ENCODE peak calls at places on chromosomes 11 and 22, in five cellular contexts. I, P, G, S and H are unnamed samples.

GRCh38 chr22:36610056-36610455 is 81.1 kb upstream of the EIF3D start:
- DNase-seq in I (no peak), P (no peak), G (no peak), S (no peak), H (no peak)

GRCh38 chr11:104658177-104658576 is 240.1 kb downstream of the CASP12 start:
- DNase-seq in I (no peak), P (no peak), G (no peak), S (no peak), H (no peak)

GRCh38 chr11:47616726-47617416 is 22.7 kb upstream of the C1QTNF4 start:
- DNase-seq in I (no peak), P (peak; percentile 69), G (peak; percentile 89), S (peak; percentile 90), H (peak; percentile 61)

GRCh38 chr11:62611705-62612365 is 740 bp downstream of the EML3 start:
- DNase-seq in I (peak; percentile 75), P (no peak), G (peak; percentile 90), S (peak; percentile 79), H (no peak)

GRCh38 chr22:30005213-30005857 is 74.9 kb upstream of the HORMAD2 start:
- DNase-seq in I (peak; percentile 26), P (no peak), G (peak; percentile 81), S (peak; percentile 80), H (no peak)

GRCh38 chr11:76185511-76185910 is 20.8 kb downstream of the WNT11 start:
- DNase-seq in I (no peak), P (no peak), G (no peak), S (no peak), H (no peak)

GRCh38 chr11:63598556-63598955 is 15.7 kb downstream of the PLAAT3 start:
- DNase-seq in I (no peak), P (no peak), G (no peak), S (no peak), H (no peak)

GRCh38 chr22:44485494-44485893 is 12.5 kb downstream of the RTL6 start:
- DNase-seq in I (no peak), P (no peak), G (no peak), S (no peak), H (no peak)

GRCh38 chr11:65444314-65445051 is 21.9 kb downstream of the NEAT1 start:
- DNase-seq in I (peak; percentile 37), P (no peak), G (peak; percentile 65), S (no peak), H (no peak)

GRCh38 chr11:2399488-2400068 is 972 bp upstream of the TSSC4 start:
- DNase-seq in I (no peak), P (no peak), G (peak; percentile 41), S (peak; percentile 24), H (no peak)

GRCh38 chr22:48588881-48589450 is 1238.7 kb downstream of the BRD1 start:
- DNase-seq in I (no peak), P (no peak), G (no peak), S (no peak), H (no peak)

GRCh38 chr11:69381681-69382130 is 87.8 kb downstream of the MYEOV start:
- DNase-seq in I (no peak), P (no peak), G (no peak), S (no peak), H (no peak)

GRCh38 chr22:37020192-37020479 is 594 bp downstream of the MPST start:
- DNase-seq in I (no peak), P (no peak), G (peak; percentile 59), S (peak; percentile 60), H (no peak)

GRCh38 chr11:69925366-69926196 is 106.4 kb upstream of the FGF3 start:
- DNase-seq in I (no peak), P (no peak), G (no peak), S (no peak), H (no peak)

GRCh38 chr11:75103380-75104026 is 6.8 kb upstream of the OR2AT4 start:
- DNase-seq in I (peak; percentile 39), P (peak; percentile 33), G (peak; percentile 26), S (peak; percentile 75), H (peak; percentile 41)

GRCh38 chr11:127070808-127071207 is 70.2 kb upstream of the KIRREL3 start:
- DNase-seq in I (no peak), P (no peak), G (no peak), S (no peak), H (no peak)

GRCh38 chr11:117072517-117073218 is 25.6 kb downstream of the SIK3 start:
- DNase-seq in I (no peak), P (peak; percentile 75), G (peak; percentile 81), S (peak; percentile 95), H (peak; percentile 79)

GRCh38 chr11:104529213-104529612 is 365.3 kb upstream of the PDGFD start:
- DNase-seq in I (no peak), P (no peak), G (peak; percentile 26), S (no peak), H (no peak)

GRCh38 chr11:63937713-63938480 is 905 bp upstream of the NAA40 start:
- DNase-seq in I (no peak), P (no peak), G (no peak), S (no peak), H (no peak)

GRCh38 chr11:71192629-71193028 is 59.7 kb downstream of the SHANK2 start:
- DNase-seq in I (no peak), P (no peak), G (no peak), S (no peak), H (no peak)

GRCh38 chr11:64436025-64436424 is 77.1 kb downstream of the RPS6KA4 start:
- DNase-seq in I (no peak), P (no peak), G (no peak), S (no peak), H (no peak)

GRCh38 chr11:66277475-66278391 is at the start of gene CNIH2:
- DNase-seq in I (no peak), P (no peak), G (no peak), S (no peak), H (no peak)

GRCh38 chr22:33521879-33522665 is 398.2 kb downstream of the LARGE1 start:
- DNase-seq in I (no peak), P (no peak), G (no peak), S (no peak), H (no peak)

GRCh38 chr11:73242291-73243092 is 24.4 kb downstream of the P2RY2 start:
- DNase-seq in I (peak; percentile 77), P (peak; percentile 26), G (peak; percentile 77), S (peak; percentile 79), H (no peak)

GRCh38 chr11:77656362-77656761 is 18.8 kb upstream of the CLNS1A start:
- DNase-seq in I (no peak), P (no peak), G (no peak), S (no peak), H (no peak)

GRCh38 chr11:128361451-128362020 is 225.8 kb downstream of the ETS1 start:
- DNase-seq in I (no peak), P (peak; percentile 52), G (peak; percentile 74), S (peak; percentile 69), H (peak; percentile 16)

GRCh38 chr11:84924290-84924689 is 702.9 kb downstream of the DLG2 start:
- DNase-seq in I (no peak), P (no peak), G (no peak), S (no peak), H (no peak)

GRCh38 chr11:77724639-77725038 is 87.0 kb upstream of the CLNS1A start:
- DNase-seq in I (no peak), P (no peak), G (no peak), S (no peak), H (no peak)

GRCh38 chr22:27799334-27800249 is 2.0 kb downstream of the MN1 start:
- DNase-seq in I (no peak), P (no peak), G (peak; percentile 44), S (peak; percentile 47), H (no peak)

GRCh38 chr11:127345819-127346459 is 345.4 kb upstream of the KIRREL3 start:
- DNase-seq in I (no peak), P (no peak), G (peak; percentile 27), S (peak; percentile 18), H (no peak)

GRCh38 chr11:116422976-116423375 is 349.8 kb downstream of the BUD13 start:
- DNase-seq in I (no peak), P (no peak), G (no peak), S (no peak), H (no peak)

GRCh38 chr11:86802601-86803051 is 2.3 kb downstream of the PRSS23 start:
- DNase-seq in I (no peak), P (no peak), G (peak; percentile 67), S (peak; percentile 69), H (no peak)

GRCh38 chr11:47207459-47207858 is 7.3 kb upstream of the DDB2 start:
- DNase-seq in I (no peak), P (no peak), G (no peak), S (no peak), H (no peak)

GRCh38 chr11:118531597-118532084 is 649 bp downstream of the TMEM25 start:
- DNase-seq in I (no peak), P (no peak), G (no peak), S (no peak), H (no peak)

GRCh38 chr22:33687464-33687863 is 232.8 kb downstream of the LARGE1 start:
- DNase-seq in I (no peak), P (no peak), G (no peak), S (no peak), H (no peak)

GRCh38 chr11:10295056-10295901 is 1.3 kb upstream of the SBF2 start:
- DNase-seq in I (no peak), P (no peak), G (peak; percentile 20), S (no peak), H (no peak)
- H3K4me3 ChIP-seq in I (no peak overlapping the region), P (peak overlapping the region; percentile 77), G (peak overlapping the region; percentile 64), S (peak overlapping the region; percentile 80), H (peak overlapping the region; percentile 53)

DNA sequence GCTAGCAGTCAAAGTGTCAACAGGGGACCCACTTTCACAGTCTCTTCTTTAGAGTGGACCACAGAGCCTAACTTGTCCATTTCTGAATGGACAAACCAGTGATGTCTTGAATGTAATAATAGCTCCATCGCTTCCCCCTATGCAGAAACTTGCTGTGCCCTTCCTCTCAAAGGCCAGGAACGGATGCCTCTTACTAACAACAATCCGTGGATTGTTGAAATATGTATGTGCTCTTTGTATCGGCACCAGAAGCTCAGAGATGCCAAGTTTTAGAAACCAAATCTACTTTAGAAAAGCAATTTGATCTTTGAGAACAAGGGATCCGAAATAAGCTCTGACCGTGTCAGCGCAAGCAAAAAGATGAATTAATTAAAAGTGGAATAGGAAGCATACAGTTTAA is 259.5 kb upstream of the POU2AF2 start:
- DNase-seq in I (no peak), P (no peak), G (no peak), S (no peak), H (no peak)
- TF ChIP-seq CTCF in I (no peak), P (no peak), G (no peak), S (no peak), H (no peak)

GRCh38 chr11:7286178-7286577 is 34.5 kb downstream of the SYT9 start:
- DNase-seq in I (no peak), P (no peak), G (no peak), S (no peak), H (no peak)

GRCh38 chr11:7279676-7280075 is 28.0 kb downstream of the SYT9 start:
- DNase-seq in I (no peak), P (no peak), G (no peak), S (no peak), H (no peak)

GRCh38 chr11:7278314-7278917 is 26.7 kb downstream of the SYT9 start:
- DNase-seq in I (no peak), P (no peak), G (peak; percentile 58), S (peak; percentile 63), H (peak; percentile 2)

GRCh38 chr11:7275133-7275532 is 23.4 kb downstream of the SYT9 start:
- DNase-seq in I (no peak), P (no peak), G (no peak), S (no peak), H (no peak)

GRCh38 chr11:7281083-7281482 is 29.4 kb downstream of the SYT9 start:
- DNase-seq in I (no peak), P (no peak), G (no peak), S (no peak), H (no peak)
- H3K4me3 ChIP-seq in I (no peak overlapping the region), P (no peak overlapping the region), G (no peak overlapping the region), S (no peak overlapping the region), H (no peak overlapping the region)

GRCh38 chr11:27701262-27702105 is 1.2 kb upstream of the BDNF start:
- DNase-seq in I (peak; percentile 31), P (no peak), G (peak; percentile 61), S (peak; percentile 76), H (peak; percentile 71)
- TF ChIP-seq CTCF in I (peak; percentile 35), P (peak; percentile 48), G (peak; percentile 18), S (peak; percentile 39), H (peak; percentile 45)